ENCODE peak calls at places on chromosomes 13 and 19, in six cellular contexts. M, L, C, G, J and B are unnamed samples.

GRCh38 chr19:23554548-23554947 is 132.5 kb downstream of the ZNF675 start:
- DNase-seq in M (no peak), L (no peak), C (no peak), G (peak; percentile 95), J (no peak), B (no peak)

GRCh38 chr13:42656136-42656535 is 82.2 kb downstream of the TNFSF11 start:
- DNase-seq in M (peak; percentile 29), L (no peak), C (no peak), G (no peak), J (no peak), B (no peak)

GRCh38 chr13:85286081-85286480 is 513.1 kb downstream of the SLITRK6 start:
- DNase-seq in M (peak; percentile 26), L (no peak), C (no peak), G (no peak), J (no peak), B (no peak)

GRCh38 chr19:4066682-4067395 is at the start of gene ZBTB7A:
- DNase-seq in M (peak; percentile 80), L (peak; percentile 93), C (peak; percentile 58), G (peak; percentile 68), J (peak; percentile 84), B (peak; percentile 77)

GRCh38 chr13:53144826-53145225 is 116.2 kb downstream of the OLFM4 start:
- DNase-seq in M (no peak), L (no peak), C (no peak), G (no peak), J (no peak), B (no peak)

GRCh38 chr13:42594577-42595571 is 20.9 kb downstream of the TNFSF11 start:
- DNase-seq in M (peak; percentile 91), L (no peak), C (peak; percentile 55), G (peak; percentile 48), J (peak; percentile 45), B (peak; percentile 69)

GRCh38 chr19:392375-392970 is 16.5 kb downstream of the C2CD4C start:
- DNase-seq in M (no peak), L (no peak), C (no peak), G (no peak), J (no peak), B (no peak)

GRCh38 chr19:48498922-48499321 is 12.7 kb downstream of the LMTK3 start:
- DNase-seq in M (no peak), L (no peak), C (no peak), G (no peak), J (no peak), B (no peak)

GRCh38 chr19:39539165-39539518 is 819 bp downstream of the EID2 start:
- DNase-seq in M (no peak), L (no peak), C (no peak), G (peak; percentile 37), J (no peak), B (no peak)

GRCh38 chr13:25982908-25983307 is 68.9 kb downstream of the SHISA2 start:
- DNase-seq in M (no peak), L (no peak), C (no peak), G (no peak), J (no peak), B (no peak)

GRCh38 chr19:3798137-3798536 is 12.0 kb upstream of the MATK start:
- DNase-seq in M (no peak), L (no peak), C (no peak), G (no peak), J (no peak), B (no peak)

GRCh38 chr13:113650731-113651148 is 7.3 kb downstream of the ATP4B start:
- DNase-seq in M (no peak), L (peak; percentile 31), C (no peak), G (no peak), J (no peak), B (no peak)

GRCh38 chr19:50535672-50536071 is 22.0 kb upstream of the ASPDH start:
- DNase-seq in M (no peak), L (no peak), C (no peak), G (no peak), J (no peak), B (no peak)

GRCh38 chr13:26991508-26992181 is 180.0 kb downstream of the USP12 start:
- DNase-seq in M (peak; percentile 36), L (peak; percentile 83), C (no peak), G (no peak), J (no peak), B (no peak)

GRCh38 chr13:21203132-21203531 is 26.7 kb downstream of the MRPL57 start:
- DNase-seq in M (no peak), L (no peak), C (no peak), G (no peak), J (no peak), B (no peak)

GRCh38 chr13:111209613-111210012 is 94.5 kb downstream of the ARHGEF7 start:
- DNase-seq in M (no peak), L (no peak), C (no peak), G (no peak), J (no peak), B (no peak)

GRCh38 chr19:3369337-3370213 is 3.2 kb downstream of the NFIC start:
- DNase-seq in M (no peak), L (peak; percentile 91), C (no peak), G (peak; percentile 56), J (no peak), B (peak; percentile 64)

GRCh38 chr19:46719629-46720515 is 3.0 kb upstream of the PRKD2 start:
- DNase-seq in M (no peak), L (no peak), C (no peak), G (no peak), J (no peak), B (no peak)

GRCh38 chr13:80341098-80341701 is at the start of gene SPRY2:
- DNase-seq in M (peak; percentile 99), L (peak; percentile 96), C (no peak), G (peak; percentile 93), J (peak; percentile 37), B (peak; percentile 59)

GRCh38 chr19:934865-935422 is 9.1 kb downstream of the ARID3A start:
- DNase-seq in M (peak; percentile 93), L (peak; percentile 93), C (no peak), G (no peak), J (no peak), B (no peak)

GRCh38 chr13:35978607-35979316 is 152.4 kb downstream of the DCLK1 start:
- DNase-seq in M (peak; percentile 85), L (no peak), C (no peak), G (peak; percentile 49), J (no peak), B (peak; percentile 54)

GRCh38 chr13:21233086-21233485 is 56.6 kb downstream of the MRPL57 start:
- DNase-seq in M (no peak), L (no peak), C (no peak), G (peak; percentile 22), J (no peak), B (peak; percentile 34)

GRCh38 chr13:106155411-106155810 is 380.1 kb downstream of the EFNB2 start:
- DNase-seq in M (no peak), L (no peak), C (no peak), G (peak; percentile 87), J (no peak), B (no peak)

GRCh38 chr13:44188257-44188656 is 185.4 kb upstream of the SERP2 start:
- DNase-seq in M (no peak), L (no peak), C (no peak), G (peak; percentile 94), J (no peak), B (no peak)

GRCh38 chr13:62997696-62998095 is 1582.0 kb upstream of the PCDH20 start:
- DNase-seq in M (no peak), L (no peak), C (no peak), G (no peak), J (no peak), B (no peak)

GRCh38 chr13:108980237-108980636 is 350.8 kb downstream of the MYO16 start:
- DNase-seq in M (no peak), L (no peak), C (no peak), G (no peak), J (no peak), B (no peak)

GRCh38 chr19:1691589-1692290 is 39.3 kb upstream of the TCF3 start:
- DNase-seq in M (no peak), L (no peak), C (no peak), G (no peak), J (no peak), B (no peak)